ENCODE peak calls at places on chromosomes 4 and X, in eight cellular contexts. S, I, P, M, Y, Q, D and K are unnamed samples.

GRCh38 chr4:16387448-16387847 is 161.2 kb upstream of the TAPT1 start:
- DNase-seq in I (no peak), D (no peak), M (no peak), S (no peak), P (no peak), Q (no peak), Y (no peak), K (no peak)

GRCh38 chrX:47662144-47662657 is 3.2 kb upstream of the UXT start:
- DNase-seq in M (no peak), D (no peak), Q (no peak), I (no peak), S (no peak), P (no peak), Y (no peak), K (no peak)

GRCh38 chr4:125750827-125751466 is 436.2 kb downstream of the FAT4 start:
- DNase-seq in Q (peak), Y (no peak), S (peak), M (no peak), P (no peak), D (no peak), I (no peak), K (no peak)

GRCh38 chr4:176818531-176818930 is 25.8 kb upstream of the VEGFC start:
- DNase-seq in M (no peak), I (no peak), Y (no peak), D (no peak), Q (no peak), P (no peak), S (no peak), K (no peak)

GRCh38 chrX:108362026-108362425 is 76.2 kb downstream of the COL4A6 start:
- DNase-seq in I (no peak), M (no peak), S (no peak), Y (no peak), P (no peak), Q (no peak), D (no peak), K (no peak)

GRCh38 chr4:53902786-53903185 is 161.6 kb downstream of the CHIC2 start:
- DNase-seq in M (no peak), S (no peak), P (no peak), D (no peak), I (no peak), Q (no peak), Y (no peak), K (no peak)

GRCh38 chr4:175369087-175369486 is 443.0 kb downstream of the GPM6A start:
- DNase-seq in P (no peak), I (no peak), M (no peak), D (no peak), Y (no peak), S (no peak), Q (no peak), K (no peak)

GRCh38 chrX:119036369-119037029 is 36.3 kb upstream of the CT47C1 start:
- DNase-seq in Y (no peak), P (no peak), I (no peak), Q (no peak), S (no peak), M (no peak), D (no peak), K (no peak)

GRCh38 chrX:124211312-124211942 is 121.0 kb upstream of the TEX13D start:
- DNase-seq in M (no peak), I (peak), D (no peak), Y (no peak), S (no peak), Q (no peak), P (no peak), K (no peak)

GRCh38 chrX:111041018-111041462 is 55.0 kb upstream of the PAK3 start:
- DNase-seq in I (no peak), S (no peak), D (no peak), M (no peak), Y (no peak), Q (peak), P (no peak), K (no peak)

GRCh38 chr4:16597829-16598228 is 300.6 kb downstream of the LDB2 start:
- DNase-seq in Q (no peak), M (no peak), S (no peak), Y (no peak), D (no peak), I (no peak), P (no peak), K (no peak)

GRCh38 chrX:2600564-2600963 is 90.5 kb upstream of the CD99 start:
- DNase-seq in I (no peak), Q (no peak), M (no peak), S (no peak), D (no peak), Y (no peak), P (no peak), K (no peak)

GRCh38 chr4:141962486-141962885 is 326.1 kb downstream of the IL15 start:
- DNase-seq in Y (no peak), D (no peak), P (no peak), I (no peak), S (no peak), M (no peak), Q (no peak), K (no peak)

GRCh38 chrX:153381684-153382532 is 19.2 kb downstream of the PNMA6E start:
- DNase-seq in P (peak), D (no peak), I (peak), Q (no peak), M (no peak), S (peak), Y (no peak), K (no peak)

GRCh38 chrX:10217218-10217617 is 60.4 kb downstream of the CLCN4 start:
- DNase-seq in Q (no peak), S (no peak), Y (no peak), D (no peak), M (no peak), P (no peak), I (no peak), K (no peak)

GRCh38 chrX:5936438-5936837 is 292.2 kb downstream of the NLGN4X start:
- DNase-seq in D (no peak), M (no peak), Y (peak), I (no peak), Q (peak), P (peak), S (peak), K (no peak)

GRCh38 chrX:14832151-14832550 is 40.7 kb downstream of the FANCB start:
- DNase-seq in S (no peak), D (no peak), P (no peak), Q (no peak), M (no peak), I (no peak), Y (no peak), K (no peak)

GRCh38 chr4:68129793-68130192 is at the start of gene TMPRSS11F:
- DNase-seq in D (no peak), Y (no peak), P (no peak), Q (no peak), I (no peak), M (no peak), S (no peak), K (no peak)

GRCh38 chr4:94892051-94892450 is 134.3 kb downstream of the BMPR1B start:
- DNase-seq in S (no peak), D (no peak), M (no peak), Q (no peak), P (no peak), Y (no peak), I (no peak), K (no peak)

GRCh38 chrX:105282077-105282476 is 61.6 kb upstream of the TEX13A start:
- DNase-seq in D (no peak), P (no peak), M (no peak), Q (no peak), S (no peak), I (no peak), Y (no peak), K (no peak)

GRCh38 chr4:87310691-87311335 is 11.9 kb downstream of the HSD17B13 start:
- DNase-seq in M (no peak), Q (no peak), D (no peak), Y (no peak), P (peak), S (no peak), I (no peak), K (no peak)

GRCh38 chrX:1212532-1212931 is at the start of gene CRLF2:
- DNase-seq in D (no peak), P (no peak), Y (no peak), Q (no peak), S (no peak), I (peak), M (no peak), K (no peak)

GRCh38 chrX:139246295-139246694 is 284.2 kb upstream of the F9 start:
- DNase-seq in Q (no peak), P (no peak), S (no peak), D (no peak), M (no peak), Y (no peak), I (no peak), K (no peak)

GRCh38 chr4:186473933-186474332 is 81.4 kb downstream of the MTNR1A start:
- DNase-seq in Y (no peak), I (no peak), D (no peak), S (no peak), P (no peak), M (no peak), Q (peak), K (no peak)

GRCh38 chrX:3712870-3713224 is 602 bp downstream of the PRKX start:
- DNase-seq in I (no peak), D (no peak), M (peak), S (no peak), Q (no peak), P (no peak), Y (peak), K (no peak)

GRCh38 chr4:17058506-17058905 is 160.1 kb upstream of the LDB2 start:
- DNase-seq in M (no peak), D (no peak), S (peak), P (peak), I (no peak), Q (no peak), Y (no peak), K (no peak)

GRCh38 chrX:67601771-67602170 is 58.0 kb downstream of the AR start:
- DNase-seq in D (no peak), S (no peak), Q (no peak), P (no peak), M (no peak), Y (no peak), I (no peak), K (no peak)

GRCh38 chr4:106530816-106531215 is 162.2 kb upstream of the GIMD1 start:
- DNase-seq in D (no peak), I (no peak), S (no peak), P (no peak), Q (no peak), M (no peak), Y (no peak), K (no peak)

GRCh38 chr4:103664676-103665075 is 55.1 kb downstream of the TACR3 start:
- DNase-seq in M (no peak), D (no peak), Y (no peak), S (no peak), Q (no peak), P (no peak), I (no peak), K (no peak)

GRCh38 chr4:108586778-108587177 is 33.6 kb upstream of the RPL34 start:
- DNase-seq in S (no peak), M (no peak), I (no peak), D (no peak), Y (no peak), P (no peak), Q (no peak), K (no peak)

GRCh38 chr4:28247805-28248204 is 1387.2 kb downstream of the STIM2 start:
- DNase-seq in Y (no peak), P (no peak), M (no peak), D (no peak), I (no peak), Q (no peak), S (no peak), K (no peak)

GRCh38 chr4:169351860-169352259 is 81.1 kb upstream of the SH3RF1 start:
- DNase-seq in D (no peak), S (peak), Y (peak), P (peak), Q (no peak), M (no peak), I (peak), K (no peak)

GRCh38 chr4:122715221-122715620 is 17.3 kb upstream of the BBS12 start:
- DNase-seq in S (no peak), D (no peak), M (no peak), Q (no peak), P (no peak), I (no peak), Y (no peak), K (no peak)

GRCh38 chr4:105345838-105346237 is 128.0 kb downstream of the PPA2 start:
- DNase-seq in Q (no peak), D (no peak), I (no peak), P (no peak), S (no peak), M (no peak), Y (no peak), K (no peak)

GRCh38 chr4:181319629-181320028 is 923.6 kb upstream of the TENM3 start:
- DNase-seq in D (no peak), M (no peak), I (no peak), Y (no peak), P (no peak), S (no peak), Q (no peak), K (no peak)

GRCh38 chr4:181323061-181323460 is 920.1 kb upstream of the TENM3 start:
- DNase-seq in S (no peak), I (peak), Q (no peak), M (no peak), Y (no peak), D (no peak), P (no peak), K (no peak)
- H3K4me3 ChIP-seq in S (no peak), I (no peak), Q (no peak), M (no peak), Y (no peak), D (no peak), P (no peak), K (no peak)

GRCh38 chr4:40185830-40186664 is 10.8 kb upstream of the RHOH start:
- DNase-seq in M (no peak), P (no peak), I (peak), D (no peak), Q (no peak), Y (no peak), S (no peak), K (no peak)
- H3K4me3 ChIP-seq in M (no peak), P (no peak), I (peak), D (no peak), Q (no peak), Y (no peak), S (no peak), K (no peak)

GRCh38 chr4:110108470-110108869 is 89.9 kb downstream of the ELOVL6 start:
- DNase-seq in Q (no peak), Y (no peak), M (no peak), S (no peak), D (no peak), I (peak), P (no peak), K (no peak)

GRCh38 chr4:110107868-110108267 is 90.5 kb downstream of the ELOVL6 start:
- DNase-seq in Q (no peak), D (no peak), S (no peak), Y (no peak), M (no peak), P (no peak), I (no peak), K (no peak)

GRCh38 chr4:110106946-110107325 is 91.5 kb downstream of the ELOVL6 start:
- DNase-seq in P (no peak), M (no peak), Q (no peak), Y (no peak), S (no peak), I (peak), D (no peak), K (no peak)

GRCh38 chr4:110108960-110109359 is 89.5 kb downstream of the ELOVL6 start:
- DNase-seq in D (no peak), S (no peak), Y (no peak), M (no peak), P (no peak), Q (no peak), I (no peak), K (no peak)

GRCh38 chr4:110104661-110105060 is 93.8 kb downstream of the ELOVL6 start:
- DNase-seq in D (no peak), I (no peak), Q (no peak), Y (no peak), M (no peak), S (no peak), P (no peak), K (no peak)
- H3K4me3 ChIP-seq in D (no peak), I (no peak), Q (no peak), Y (no peak), M (no peak), S (no peak), P (no peak), K (no peak)

GRCh38 chr4:75644095-75644494 is 13.8 kb upstream of the CDKL2 start:
- DNase-seq in P (no peak), M (no peak), I (no peak), S (no peak), Y (no peak), Q (no peak), D (no peak), K (no peak)
- H3K4me3 ChIP-seq in P (no peak), M (no peak), I (no peak), S (no peak), Y (no peak), Q (no peak), D (no peak), K (no peak)

GRCh38 chrX:25021132-25021498 is 5.3 kb upstream of the ARX start:
- DNase-seq in D (no peak), I (no peak), S (no peak), M (no peak), Q (no peak), P (no peak), Y (no peak), K (no peak)
- H3K4me3 ChIP-seq in D (no peak), I (no peak), S (no peak), M (no peak), Q (no peak), P (no peak), Y (no peak), K (no peak)

DNA sequence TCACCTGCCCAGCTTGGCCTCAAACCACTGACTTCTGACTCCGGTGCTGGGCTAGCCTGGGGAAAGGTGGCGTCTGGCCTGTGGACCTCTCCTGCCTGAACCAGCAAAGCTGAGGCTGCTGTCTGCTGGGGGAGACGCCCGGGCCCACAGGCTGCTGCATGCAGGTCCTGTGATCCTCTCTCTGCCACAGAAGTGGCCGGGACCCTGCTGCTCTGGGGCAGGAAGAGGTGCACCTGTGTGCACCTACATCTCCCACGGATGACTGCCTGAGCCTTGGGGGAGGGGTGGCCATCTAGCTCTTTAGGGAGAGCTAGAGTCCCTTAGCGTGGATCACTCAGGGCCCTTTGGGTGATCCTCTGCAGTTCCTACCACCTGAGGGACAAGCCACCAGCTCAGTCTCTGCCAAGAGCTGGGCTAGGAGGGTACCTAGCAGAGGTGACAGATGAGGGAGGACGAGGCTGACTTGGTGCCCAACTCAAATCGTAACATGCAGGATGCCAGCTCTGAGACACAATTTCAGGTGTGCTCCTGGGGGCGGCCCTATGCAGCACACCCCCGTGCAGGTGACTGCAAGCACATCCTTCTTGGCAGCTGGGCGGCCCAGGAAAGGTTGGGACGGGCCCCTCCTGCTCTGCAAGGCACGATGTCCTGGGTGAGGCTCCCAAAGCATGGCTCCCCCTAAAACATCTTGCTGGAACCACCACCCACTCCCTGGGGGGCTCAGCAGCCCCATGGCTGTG is 22.5 kb downstream of the LETM1 start:
- DNase-seq in Y (no peak), Q (no peak), I (peak), D (no peak), M (no peak), S (no peak), P (no peak), K (no peak)
- H3K4me3 ChIP-seq in Y (no peak), Q (no peak), I (no peak), D (no peak), M (no peak), S (no peak), P (no peak), K (no peak)

GRCh38 chr4:143417679-143418403 is 81.2 kb downstream of the GAB1 start:
- DNase-seq in Y (no peak), S (no peak), Q (no peak), P (no peak), M (no peak), D (no peak), I (peak), K (no peak)
- H3K4me3 ChIP-seq in Y (no peak), S (no peak), Q (no peak), P (no peak), M (no peak), D (no peak), I (peak), K (no peak)

GRCh38 chr4:25172964-25173917 is 13.0 kb upstream of the SEPSECS start:
- DNase-seq in Q (peak), D (no peak), P (peak), I (peak), M (peak), Y (peak), S (peak), K (no peak)
- H3K4me3 ChIP-seq in Q (no peak), D (no peak), P (no peak), I (no peak), M (no peak), Y (no peak), S (no peak), K (no peak)

DNA sequence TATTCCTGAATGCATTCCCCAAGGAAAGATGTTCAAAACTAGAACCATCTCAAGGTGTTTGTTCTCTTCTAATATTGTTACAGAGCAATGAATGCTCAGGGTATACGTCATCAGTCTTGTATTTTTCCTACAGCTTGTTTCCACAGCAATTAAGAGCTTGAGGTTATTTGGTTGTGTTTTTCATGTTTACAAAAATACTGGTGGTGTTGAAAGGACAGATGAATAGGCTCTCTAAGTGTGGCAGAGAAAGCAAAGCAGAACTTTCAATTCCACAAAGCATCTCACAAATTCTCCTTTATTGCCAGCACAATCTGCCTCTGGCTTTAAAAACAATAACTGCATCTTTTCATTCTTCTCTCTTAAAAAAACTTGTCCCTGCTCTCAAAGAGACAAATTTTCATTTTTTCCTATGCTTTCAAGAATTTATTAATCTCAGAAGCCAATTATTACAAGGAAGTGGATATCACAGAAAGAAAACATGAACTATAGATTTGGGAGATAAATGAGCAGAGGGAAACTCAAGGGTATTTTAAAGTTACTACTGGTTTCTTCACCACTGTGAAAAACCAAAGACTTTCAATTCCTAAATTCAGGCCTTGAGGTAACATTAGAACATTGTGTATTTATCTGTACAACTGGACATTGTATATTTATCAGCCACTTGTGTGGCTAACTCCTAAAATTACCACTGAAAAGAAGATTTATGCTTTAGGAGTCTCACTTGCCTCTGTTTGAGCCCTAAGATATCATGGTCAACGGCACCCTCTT is 49.2 kb downstream of the DDX53 start:
- DNase-seq in Y (no peak), M (no peak), Q (no peak), I (no peak), S (no peak), D (no peak), P (no peak), K (no peak)
- H3K4me3 ChIP-seq in Y (no peak), M (no peak), Q (no peak), I (no peak), S (no peak), D (no peak), P (no peak), K (no peak)